ENCODE peak calls at places on chromosomes 7 and 10, in four cellular contexts. One of them, this sample, is unnamed.

GRCh38 chr10:58107506-58107905 is 160.2 kb downstream of the IPMK start:
- DNase-seq in fibroblast of mammary gland: peak
- DNase-seq in keratinocyte: no peak
- DNase-seq in fibroblast of the aortic adventitia: peak
- DNase-seq in this sample: no peak

GRCh38 chr10:132539894-132540293 is 2.3 kb downstream of the INPP5A start:
- DNase-seq in fibroblast of mammary gland: peak
- DNase-seq in keratinocyte: no peak
- DNase-seq in fibroblast of the aortic adventitia: peak
- DNase-seq in this sample: no peak

GRCh38 chr10:132030898-132031463 is 34.8 kb upstream of the JAKMIP3 start:
- DNase-seq in fibroblast of mammary gland: no peak
- DNase-seq in keratinocyte: no peak
- DNase-seq in fibroblast of the aortic adventitia: no peak
- DNase-seq in this sample: no peak

GRCh38 chr7:106126170-106126938 is 14.2 kb upstream of the SYPL1 start:
- DNase-seq in fibroblast of mammary gland: peak
- DNase-seq in keratinocyte: no peak
- DNase-seq in fibroblast of the aortic adventitia: peak
- DNase-seq in this sample: no peak

GRCh38 chr10:11610855-11611247 is 599 bp downstream of the USP6NL start:
- DNase-seq in fibroblast of mammary gland: peak
- DNase-seq in keratinocyte: no peak
- DNase-seq in fibroblast of the aortic adventitia: peak
- DNase-seq in this sample: no peak

GRCh38 chr7:81110673-81111072 is 191.8 kb upstream of the SEMA3C start:
- DNase-seq in fibroblast of mammary gland: no peak
- DNase-seq in keratinocyte: no peak
- DNase-seq in fibroblast of the aortic adventitia: no peak
- DNase-seq in this sample: no peak

GRCh38 chr10:69385454-69386350 is 31.0 kb downstream of the TACR2 start:
- DNase-seq in fibroblast of mammary gland: no peak
- DNase-seq in keratinocyte: no peak
- DNase-seq in fibroblast of the aortic adventitia: no peak
- DNase-seq in this sample: no peak

GRCh38 chr7:72538147-72538546 is 126.0 kb upstream of the CALN1 start:
- DNase-seq in fibroblast of mammary gland: no peak
- DNase-seq in keratinocyte: no peak
- DNase-seq in fibroblast of the aortic adventitia: no peak
- DNase-seq in this sample: no peak

GRCh38 chr10:129774082-129774735 is 189.9 kb downstream of the EBF3 start:
- DNase-seq in fibroblast of mammary gland: no peak
- DNase-seq in keratinocyte: no peak
- DNase-seq in fibroblast of the aortic adventitia: no peak
- DNase-seq in this sample: no peak

GRCh38 chr10:78231930-78232329 is 198.3 kb downstream of the RPS24 start:
- DNase-seq in fibroblast of mammary gland: peak
- DNase-seq in keratinocyte: no peak
- DNase-seq in fibroblast of the aortic adventitia: peak
- DNase-seq in this sample: no peak

GRCh38 chr7:157979631-157980340 is 607.8 kb downstream of the PTPRN2 start:
- DNase-seq in fibroblast of mammary gland: no peak
- DNase-seq in keratinocyte: no peak
- DNase-seq in fibroblast of the aortic adventitia: no peak
- DNase-seq in this sample: peak

GRCh38 chr10:96673318-96674099 is 46.8 kb downstream of the PIK3AP1 start:
- DNase-seq in fibroblast of mammary gland: peak
- DNase-seq in keratinocyte: no peak
- DNase-seq in fibroblast of the aortic adventitia: peak
- DNase-seq in this sample: peak

GRCh38 chr10:114682532-114682931 is 24.5 kb upstream of the ABLIM1 start:
- DNase-seq in fibroblast of mammary gland: no peak
- DNase-seq in keratinocyte: no peak
- DNase-seq in fibroblast of the aortic adventitia: no peak
- DNase-seq in this sample: no peak

GRCh38 chr7:139875821-139876241 is 46.8 kb downstream of the TBXAS1 start:
- DNase-seq in fibroblast of mammary gland: no peak
- DNase-seq in keratinocyte: no peak
- DNase-seq in fibroblast of the aortic adventitia: no peak
- DNase-seq in this sample: no peak

GRCh38 chr10:45464958-45465567 is 91.0 kb downstream of the ALOX5 start:
- DNase-seq in fibroblast of mammary gland: peak
- DNase-seq in keratinocyte: peak
- DNase-seq in fibroblast of the aortic adventitia: peak
- DNase-seq in this sample: peak

GRCh38 chr7:122764902-122765301 is 62.2 kb upstream of the RNF148 start:
- DNase-seq in fibroblast of mammary gland: no peak
- DNase-seq in keratinocyte: no peak
- DNase-seq in fibroblast of the aortic adventitia: no peak
- DNase-seq in this sample: no peak

GRCh38 chr10:122850705-122851640 is 5.3 kb upstream of the CUZD1 start:
- DNase-seq in fibroblast of mammary gland: peak
- DNase-seq in keratinocyte: no peak
- DNase-seq in fibroblast of the aortic adventitia: peak
- DNase-seq in this sample: no peak

GRCh38 chr10:17622061-17622460 is 4.9 kb upstream of the HACD1 start:
- DNase-seq in fibroblast of mammary gland: peak
- DNase-seq in keratinocyte: no peak
- DNase-seq in fibroblast of the aortic adventitia: peak
- DNase-seq in this sample: no peak

GRCh38 chr7:131149429-131149774 is 178.3 kb upstream of the MKLN1 start:
- DNase-seq in fibroblast of mammary gland: no peak
- DNase-seq in keratinocyte: no peak
- DNase-seq in fibroblast of the aortic adventitia: no peak
- DNase-seq in this sample: no peak

DNA sequence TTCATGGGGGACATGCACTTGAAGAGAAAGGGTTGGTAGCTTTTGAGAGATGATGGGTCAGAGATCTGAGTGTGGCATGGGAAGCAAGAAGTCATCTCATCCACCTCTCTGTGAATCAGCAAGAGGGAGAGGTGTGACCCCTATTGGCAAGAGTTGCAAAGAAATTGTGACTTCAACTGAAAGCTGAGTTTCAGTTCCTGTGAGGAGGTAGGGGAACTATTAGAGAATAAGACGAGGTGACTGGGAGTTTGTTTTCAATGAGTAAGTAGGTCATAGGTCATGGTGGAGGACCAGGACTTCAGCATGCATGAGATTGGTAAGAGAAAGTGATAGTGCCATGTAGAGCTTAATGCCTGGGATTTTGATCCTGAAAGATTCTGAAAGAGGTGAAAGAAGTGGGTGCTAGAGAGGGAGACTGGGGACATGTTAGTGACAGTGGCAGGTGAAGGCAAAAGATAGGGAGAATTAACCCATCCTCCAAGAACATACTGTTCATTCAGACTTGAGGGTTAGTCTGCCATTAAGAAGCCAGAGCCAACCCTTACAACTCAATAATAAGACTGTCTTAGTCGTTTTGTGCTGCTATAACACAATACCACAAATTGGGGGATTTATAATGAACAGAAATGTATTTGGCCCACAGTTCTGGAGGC is 75.5 kb upstream of the CAPZA2 start:
- DNase-seq in fibroblast of mammary gland: peak
- DNase-seq in keratinocyte: no peak
- DNase-seq in fibroblast of the aortic adventitia: peak
- DNase-seq in this sample: no peak
- TF ChIP-seq CTCF in fibroblast of mammary gland: peak
- TF ChIP-seq CTCF in keratinocyte: peak
- TF ChIP-seq CTCF in fibroblast of the aortic adventitia: peak
- TF ChIP-seq CTCF in this sample: no peak

DNA sequence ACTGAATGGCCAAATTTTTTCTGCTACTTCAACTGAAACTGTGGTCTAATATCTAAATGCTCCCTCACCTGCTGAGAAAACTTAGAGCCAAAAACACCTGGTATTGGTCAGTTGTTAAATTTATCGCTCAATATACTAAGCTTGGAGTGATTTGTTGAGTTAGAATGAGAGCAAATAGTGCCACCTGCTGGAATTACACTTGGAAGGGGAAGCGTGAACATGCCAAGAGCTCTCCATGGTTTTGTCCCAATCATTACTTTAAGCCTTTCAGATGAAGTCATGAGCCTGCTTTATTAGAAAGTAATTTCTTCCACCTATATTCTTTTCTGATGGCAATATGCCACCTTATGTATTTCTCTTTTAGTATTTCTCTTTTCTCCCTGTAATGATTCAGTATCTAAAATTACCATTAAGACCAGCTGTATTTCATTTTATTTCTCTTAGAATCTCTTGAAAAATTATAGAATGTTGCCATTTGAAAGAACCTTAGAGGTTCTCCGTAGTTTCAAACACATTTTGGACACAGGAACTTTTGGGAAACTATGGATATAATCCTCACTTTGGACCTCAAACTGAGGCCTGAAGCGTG is 447.8 kb upstream of the C7orf33 start:
- DNase-seq in fibroblast of mammary gland: peak
- DNase-seq in keratinocyte: no peak
- DNase-seq in fibroblast of the aortic adventitia: peak
- DNase-seq in this sample: peak
- TF ChIP-seq CTCF in fibroblast of mammary gland: peak
- TF ChIP-seq CTCF in keratinocyte: peak
- TF ChIP-seq CTCF in fibroblast of the aortic adventitia: peak
- TF ChIP-seq CTCF in this sample: peak

DNA sequence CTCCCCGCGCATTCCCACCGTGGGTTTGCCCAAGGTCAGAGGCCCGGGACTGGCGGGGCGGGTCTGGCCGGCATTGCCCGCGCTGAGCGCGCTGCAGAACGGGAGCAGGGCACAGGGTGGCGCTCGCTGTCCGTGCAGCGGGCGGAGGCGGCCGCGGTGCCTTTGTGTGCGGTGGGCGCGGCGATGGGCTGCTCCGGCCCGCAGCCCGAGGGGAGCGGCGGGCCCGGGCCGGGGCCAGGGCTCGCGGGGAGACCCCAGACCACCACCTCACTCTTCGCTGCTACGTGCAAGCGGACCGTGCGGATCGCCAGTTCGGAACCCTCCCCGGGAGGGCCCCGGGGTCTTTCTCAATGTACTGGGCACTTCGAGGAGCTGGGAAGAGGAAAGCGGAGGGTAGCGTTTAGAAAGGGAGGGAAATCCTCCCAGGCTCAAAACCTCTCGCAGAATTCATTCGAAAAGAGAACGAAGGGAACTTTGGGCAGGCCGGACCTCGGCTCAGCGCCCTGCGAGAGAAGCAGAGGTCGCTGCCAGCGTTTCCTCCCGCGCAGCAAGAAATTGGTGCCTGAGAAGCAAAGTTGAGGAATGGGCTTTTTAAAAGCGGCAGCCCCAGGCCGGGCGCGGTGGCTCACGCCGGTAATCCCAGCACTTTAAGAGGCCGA is 8.5 kb downstream of the SP8 start:
- DNase-seq in fibroblast of mammary gland: no peak
- DNase-seq in keratinocyte: no peak
- DNase-seq in fibroblast of the aortic adventitia: no peak
- DNase-seq in this sample: peak
- TF ChIP-seq CTCF in fibroblast of mammary gland: peak
- TF ChIP-seq CTCF in keratinocyte: peak
- TF ChIP-seq CTCF in fibroblast of the aortic adventitia: peak
- TF ChIP-seq CTCF in this sample: peak

DNA sequence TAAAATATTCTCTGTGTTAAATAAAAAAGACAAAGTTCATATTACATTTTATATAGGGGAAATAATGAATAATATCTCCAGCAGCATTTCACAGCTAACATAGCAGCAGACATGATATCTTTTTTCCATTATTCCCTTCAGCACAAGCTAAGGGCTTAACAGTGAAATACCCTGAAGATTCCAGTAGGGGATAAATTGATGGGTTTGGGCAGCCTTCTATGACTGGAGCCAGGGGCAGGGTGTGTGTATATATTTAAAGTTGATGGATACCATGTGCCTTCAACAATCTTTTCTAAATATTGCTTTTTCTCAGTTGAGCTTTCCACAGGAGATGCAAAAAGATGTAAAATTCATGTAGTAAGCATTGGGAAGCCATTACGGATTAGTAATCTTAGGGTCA is 151.2 kb downstream of the MAGI2 start:
- DNase-seq in fibroblast of mammary gland: no peak
- DNase-seq in keratinocyte: no peak
- DNase-seq in fibroblast of the aortic adventitia: no peak
- DNase-seq in this sample: no peak
- TF ChIP-seq CTCF in fibroblast of mammary gland: no peak
- TF ChIP-seq CTCF in keratinocyte: no peak
- TF ChIP-seq CTCF in fibroblast of the aortic adventitia: no peak
- TF ChIP-seq CTCF in this sample: no peak

GRCh38 chr7:103521917-103522316 is 75.9 kb upstream of the SLC26A5 start:
- DNase-seq in fibroblast of mammary gland: no peak
- DNase-seq in keratinocyte: no peak
- DNase-seq in fibroblast of the aortic adventitia: no peak
- DNase-seq in this sample: no peak

GRCh38 chr7:103528152-103528551 is 82.1 kb upstream of the SLC26A5 start:
- DNase-seq in fibroblast of mammary gland: no peak
- DNase-seq in keratinocyte: no peak
- DNase-seq in fibroblast of the aortic adventitia: no peak
- DNase-seq in this sample: no peak

GRCh38 chr7:103524042-103524907 is 78.3 kb upstream of the SLC26A5 start:
- DNase-seq in fibroblast of mammary gland: peak
- DNase-seq in keratinocyte: no peak
- DNase-seq in fibroblast of the aortic adventitia: peak
- DNase-seq in this sample: no peak
- TF ChIP-seq CTCF in fibroblast of mammary gland: peak
- TF ChIP-seq CTCF in keratinocyte: peak
- TF ChIP-seq CTCF in fibroblast of the aortic adventitia: peak
- TF ChIP-seq CTCF in this sample: peak